ENCODE peak calls at places on chromosomes 12 and 14, in seven cellular contexts. A is choroid plexus epithelial cell, S is AG04449, U is endothelial cell of umbilical vein, E is fibroblast of villous mesenchyme, B is Peyer's patch, N is fibroblast of mammary gland. K is an unnamed sample.

GRCh38 chr14:78154827-78155226 is 15.3 kb upstream of the NRXN3 start:
- DNase-seq in U (no peak), B (no peak), N (no peak), E (no peak), A (peak), S (no peak), K (no peak)

GRCh38 chr14:59425322-59425945 is 39.7 kb downstream of the GPR135 start:
- DNase-seq in E (peak), B (no peak), S (no peak), N (peak), A (peak), U (no peak), K (peak)

GRCh38 chr14:54444701-54445100 is 3.5 kb upstream of the CNIH1 start:
- DNase-seq in E (no peak), U (no peak), N (peak), A (no peak), S (no peak), B (no peak), K (no peak)

GRCh38 chr14:93318927-93319326 is 13.9 kb downstream of the BTBD7 start:
- DNase-seq in E (no peak), A (peak), B (no peak), S (no peak), U (no peak), N (peak), K (peak)

GRCh38 chr12:130497991-130498390 is 160.3 kb downstream of the PIWIL1 start:
- DNase-seq in U (no peak), B (no peak), S (no peak), E (no peak), A (no peak), N (no peak), K (no peak)

GRCh38 chr12:57280234-57281062 is 29.5 kb upstream of the STAC3 start:
- DNase-seq in S (peak), U (peak), N (peak), B (peak), E (peak), A (peak), K (peak)

GRCh38 chr12:6963016-6963731 is 7.3 kb downstream of the PHB2 start:
- DNase-seq in S (no peak), N (no peak), U (no peak), A (no peak), E (no peak), B (peak), K (no peak)

GRCh38 chr14:52259452-52259851 is 8.0 kb upstream of the PTGDR start:
- DNase-seq in N (no peak), U (no peak), S (no peak), E (peak), B (no peak), A (no peak), K (no peak)

GRCh38 chr12:56338643-56339422 is at the start of gene IL23A:
- DNase-seq in U (peak), S (no peak), B (peak), A (peak), E (no peak), N (no peak), K (no peak)

GRCh38 chr14:66069830-66070541 is 416.2 kb upstream of the CCDC196 start:
- DNase-seq in U (no peak), N (no peak), E (no peak), A (no peak), S (no peak), B (no peak), K (no peak)

GRCh38 chr12:47219243-47219642 is 139.5 kb upstream of the AMIGO2 start:
- DNase-seq in A (peak), S (no peak), E (peak), N (peak), U (no peak), B (no peak), K (peak)

GRCh38 chr14:67240168-67240932 is 885 bp upstream of the PALS1 start:
- DNase-seq in N (peak), A (no peak), S (no peak), U (no peak), E (no peak), B (peak), K (peak)

GRCh38 chr14:105487986-105488777 is 1.5 kb downstream of the CRIP1 start:
- DNase-seq in E (no peak), N (no peak), U (no peak), A (no peak), S (no peak), B (peak), K (no peak)

GRCh38 chr14:100658514-100658886 is 68.2 kb upstream of the DLK1 start:
- DNase-seq in S (no peak), N (no peak), A (no peak), E (no peak), B (no peak), U (no peak), K (no peak)

GRCh38 chr12:90174198-90174510 is 465.5 kb upstream of the ATP2B1 start:
- DNase-seq in S (no peak), E (peak), N (peak), A (peak), U (no peak), B (no peak), K (no peak)

GRCh38 chr14:32205984-32206383 is 2.9 kb upstream of the RNU6-8 start:
- DNase-seq in A (no peak), U (no peak), S (no peak), N (no peak), E (no peak), B (no peak), K (no peak)

GRCh38 chr12:100481021-100481420 is 7.4 kb downstream of the NR1H4 start:
- DNase-seq in E (no peak), U (no peak), N (no peak), B (no peak), A (peak), S (no peak), K (no peak)

GRCh38 chr12:25241171-25242020 is 9.3 kb downstream of the KRAS start:
- DNase-seq in U (peak), S (peak), E (peak), B (no peak), N (peak), A (peak), K (peak)

GRCh38 chr14:35366048-35366428 is 38.5 kb downstream of the NFKBIA start:
- DNase-seq in B (no peak), A (no peak), U (peak), S (no peak), N (peak), E (no peak), K (peak)

GRCh38 chr12:47268501-47269459 is 189.0 kb upstream of the AMIGO2 start:
- DNase-seq in A (no peak), S (no peak), N (no peak), E (no peak), U (no peak), B (peak), K (no peak)

GRCh38 chr12:70721958-70722357 is 84.7 kb upstream of the PTPRB start:
- DNase-seq in E (no peak), N (no peak), A (no peak), U (peak), B (no peak), S (no peak), K (no peak)

GRCh38 chr12:120710805-120711296 is 593 bp downstream of the UNC119B start:
- DNase-seq in S (no peak), N (no peak), U (no peak), B (peak), A (no peak), E (no peak), K (no peak)

GRCh38 chr14:90660865-90661570 is 155.2 kb downstream of the TTC7B start:
- DNase-seq in E (no peak), S (no peak), B (peak), N (no peak), A (no peak), U (no peak), K (no peak)

GRCh38 chr14:103607822-103608221 is 21.2 kb upstream of the KLC1 start:
- DNase-seq in N (no peak), A (no peak), B (no peak), S (no peak), U (peak), E (no peak), K (no peak)

GRCh38 chr12:93894391-93895095 is 217.4 kb downstream of the CRADD start:
- DNase-seq in A (peak), E (peak), N (peak), S (no peak), B (peak), U (no peak), K (no peak)

GRCh38 chr12:15757553-15758255 is 31.5 kb downstream of the EPS8 start:
- DNase-seq in N (peak), U (no peak), B (peak), A (peak), S (peak), E (peak), K (peak)

GRCh38 chr12:4421590-4422031 is 24.0 kb downstream of the FGF6 start:
- DNase-seq in N (peak), U (peak), E (peak), A (peak), B (peak), S (no peak), K (peak)

GRCh38 chr12:123126294-123127144 is 24.4 kb downstream of the PITPNM2 start:
- DNase-seq in A (peak), E (peak), S (peak), U (peak), B (peak), N (peak), K (peak)

GRCh38 chr12:102702447-102703114 is 214.5 kb downstream of the PAH start:
- DNase-seq in E (peak), U (peak), S (peak), N (peak), A (peak), B (peak), K (peak)

GRCh38 chr12:3295648-3296408 is 195.2 kb upstream of the PRMT8 start:
- DNase-seq in S (no peak), N (peak), A (peak), E (peak), B (no peak), U (peak), K (peak)

GRCh38 chr12:6548556-6549378 is 7.1 kb downstream of the IFFO1 start:
- DNase-seq in B (no peak), A (peak), S (no peak), E (peak), U (peak), N (peak), K (peak)

GRCh38 chr14:75822522-75823288 is 159.1 kb downstream of the TGFB3 start:
- DNase-seq in U (no peak), N (peak), E (peak), B (no peak), A (peak), S (no peak), K (peak)

GRCh38 chr12:38204831-38205230 is 111.7 kb upstream of the ALG10B start:
- DNase-seq in N (no peak), S (no peak), E (no peak), B (no peak), A (no peak), U (no peak), K (no peak)

GRCh38 chr14:73476451-73476905 is 14.3 kb upstream of the RIOX1 start:
- DNase-seq in U (no peak), E (no peak), A (peak), B (no peak), S (no peak), N (no peak), K (no peak)

GRCh38 chr12:68611094-68611818 is 557 bp downstream of the RAP1B start:
- DNase-seq in U (peak), E (peak), N (peak), B (peak), S (no peak), A (peak), K (peak)

DNA sequence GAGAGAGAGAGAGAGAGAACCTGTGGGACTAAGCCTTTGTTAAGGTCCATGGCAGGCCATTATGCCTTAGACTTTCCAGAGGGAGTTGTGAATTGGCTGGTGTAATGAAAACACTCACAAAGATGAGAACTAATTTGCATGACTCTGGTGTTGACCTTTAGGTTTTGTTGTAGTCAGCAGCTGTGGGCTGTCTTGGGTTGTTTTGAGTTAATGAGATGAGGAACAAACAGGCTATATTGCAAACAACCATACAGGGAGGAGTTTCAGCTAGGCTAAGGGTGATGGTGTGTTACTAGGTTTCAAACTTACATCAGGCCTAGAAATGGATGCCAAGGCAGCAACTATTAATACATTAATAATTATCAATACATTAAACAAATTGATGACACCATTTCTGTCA is 26.3 kb downstream of the ATXN7L3B start:
- DNase-seq in S (no peak), E (no peak), B (no peak), N (no peak), U (no peak), A (no peak), K (no peak)
- TF ChIP-seq CTCF in S (no peak), E (no peak), B (no peak), N (no peak), U (no peak), A (no peak), K (no peak)

DNA sequence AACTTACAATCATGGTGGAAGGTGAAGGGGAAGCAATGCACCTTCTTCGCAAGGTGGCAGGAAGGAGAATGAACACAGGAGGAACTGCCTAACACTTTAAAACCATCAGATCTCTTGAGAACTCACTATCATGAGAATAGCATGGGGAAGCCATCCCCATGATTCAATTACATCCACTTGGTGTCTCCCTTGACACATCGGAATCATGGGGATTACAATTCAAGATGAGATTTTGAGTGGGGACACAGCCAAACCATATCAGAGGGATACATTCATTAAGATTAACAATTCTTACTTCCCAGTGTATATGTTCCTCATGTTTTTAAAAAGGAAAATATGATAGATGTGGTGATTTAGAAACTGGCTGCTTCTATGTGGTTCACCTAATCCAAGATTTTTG is 117.9 kb downstream of the PDE3A start:
- DNase-seq in S (no peak), A (peak), E (no peak), B (no peak), U (no peak), N (peak), K (peak)
- TF ChIP-seq CTCF in S (no peak), A (peak), E (no peak), B (no peak), U (no peak), N (peak), K (peak)

GRCh38 chr12:27537855-27538675 is 14.1 kb downstream of the PPFIBP1 start:
- DNase-seq in N (peak), A (no peak), E (no peak), S (no peak), U (no peak), B (no peak), K (no peak)

GRCh38 chr12:27539191-27539631 is 15.2 kb downstream of the PPFIBP1 start:
- DNase-seq in E (peak), B (no peak), N (peak), S (no peak), U (no peak), A (peak), K (peak)

GRCh38 chr12:27542628-27543027 is 18.6 kb downstream of the PPFIBP1 start:
- DNase-seq in S (peak), A (peak), E (peak), N (peak), B (no peak), U (no peak), K (peak)

GRCh38 chr12:27545666-27546065 is 21.7 kb downstream of the PPFIBP1 start:
- DNase-seq in E (no peak), U (no peak), N (no peak), A (no peak), B (no peak), S (no peak), K (no peak)

GRCh38 chr12:27541031-27541719 is 17.2 kb downstream of the PPFIBP1 start:
- DNase-seq in E (no peak), N (no peak), S (no peak), B (no peak), U (no peak), A (peak), K (no peak)
- TF ChIP-seq CTCF in E (no peak), N (no peak), S (no peak), B (no peak), U (no peak), A (no peak), K (no peak)

DNA sequence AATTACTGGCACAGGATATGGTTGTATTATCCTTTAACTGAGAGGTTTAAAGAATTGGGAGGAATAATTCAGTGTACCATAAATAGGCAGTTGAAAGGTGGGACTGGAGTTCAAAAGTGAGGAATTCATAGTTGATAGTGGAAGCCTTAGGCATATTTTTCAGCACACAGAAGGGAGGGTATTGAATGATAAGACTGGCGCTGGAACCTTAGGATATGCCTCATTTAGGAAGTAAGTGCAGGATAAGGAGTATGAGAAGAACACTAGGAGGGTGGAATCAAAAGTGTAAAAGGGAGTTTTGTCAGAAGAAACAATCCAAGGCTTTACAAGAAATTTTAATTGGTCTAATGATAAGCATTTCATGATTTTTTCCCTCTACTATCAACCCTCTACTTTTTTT is 398.9 kb downstream of the C12orf75 start:
- DNase-seq in U (no peak), B (no peak), S (no peak), A (no peak), N (no peak), E (no peak), K (no peak)
- TF ChIP-seq CTCF in U (no peak), B (no peak), S (no peak), A (no peak), N (no peak), E (no peak), K (no peak)

DNA sequence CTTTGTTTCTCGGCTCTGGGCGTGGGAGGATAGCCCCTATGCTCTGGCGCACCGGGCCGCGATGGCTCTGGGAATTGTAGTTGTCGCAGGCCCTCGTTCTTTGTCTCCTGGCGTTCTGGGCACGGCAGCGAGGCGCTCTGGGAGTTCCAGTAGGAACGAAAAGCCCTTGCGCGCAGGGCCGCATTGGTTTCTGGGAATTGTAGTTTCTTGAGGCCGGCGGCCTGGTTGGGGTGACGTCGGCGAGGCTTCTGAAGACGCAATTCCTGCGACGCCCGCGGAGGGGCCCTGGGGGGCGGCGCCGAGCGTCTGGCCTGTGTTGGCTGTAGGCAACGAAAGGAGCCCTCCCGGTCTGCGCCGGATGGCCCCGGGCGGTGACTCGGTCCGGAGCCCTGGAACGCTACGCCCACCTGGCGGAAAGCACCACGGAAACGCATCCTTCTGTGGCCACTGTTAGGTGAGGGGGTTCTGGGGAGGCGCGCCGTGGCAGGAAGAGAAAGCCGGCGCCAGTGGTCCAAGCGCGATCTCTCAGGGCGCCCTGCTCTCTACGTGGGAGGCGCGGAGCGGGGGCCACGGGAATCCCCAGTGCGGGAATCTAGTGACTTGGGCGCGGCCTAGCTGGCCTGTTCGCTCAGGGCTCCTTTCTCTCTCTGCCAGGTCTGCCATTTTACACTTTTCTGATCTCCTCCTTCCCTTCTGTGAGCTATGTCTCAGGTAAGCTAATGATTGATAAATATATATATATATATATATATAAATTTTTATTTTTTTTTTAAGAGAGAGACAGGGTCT is at the start of gene ZNF140:
- DNase-seq in A (peak), N (peak), E (peak), U (peak), S (peak), B (peak), K (peak)
- TF ChIP-seq CTCF in A (no peak), N (no peak), E (peak), U (peak), S (peak), B (peak), K (peak)

GRCh38 chr12:52697058-52697582 is 6.2 kb downstream of the KRT77 start:
- DNase-seq in U (no peak), A (no peak), E (no peak), N (no peak), S (no peak), B (no peak), K (no peak)
- TF ChIP-seq CTCF in U (no peak), A (no peak), E (no peak), N (no peak), S (no peak), B (no peak), K (peak)